ENCODE peak calls at places on chromosomes 2 and 18, in six cellular contexts. X, E, M, Y, J and P are unnamed samples.

GRCh38 chr2:223947711-223948205 is 2.6 kb upstream of the WDFY1 start:
- DNase-seq in E (no peak), Y (no peak), X (no peak), J (no peak), M (no peak), P (no peak)

GRCh38 chr18:41121116-41121826 is 833.8 kb upstream of the PIK3C3 start:
- DNase-seq in M (no peak), E (peak), Y (no peak), X (no peak), J (no peak), P (no peak)

GRCh38 chr2:170498559-170498958 is 216.6 kb upstream of the SP5 start:
- DNase-seq in E (no peak), J (no peak), Y (no peak), M (no peak), X (no peak), P (no peak)

GRCh38 chr18:36724591-36725001 is 104.2 kb downstream of the TPGS2 start:
- DNase-seq in J (no peak), M (no peak), Y (no peak), X (no peak), E (no peak), P (no peak)

GRCh38 chr2:84458436-84459027 is 548 bp downstream of the SUCLG1 start:
- DNase-seq in X (peak), Y (no peak), E (peak), J (peak), M (no peak), P (peak)

GRCh38 chr18:23740105-23740830 is 51.0 kb downstream of the LAMA3 start:
- DNase-seq in X (no peak), J (no peak), M (no peak), Y (no peak), E (peak), P (peak)

GRCh38 chr2:196059491-196059960 is 9.1 kb downstream of the DNAH7 start:
- DNase-seq in Y (no peak), X (no peak), J (no peak), M (no peak), E (no peak), P (no peak)

GRCh38 chr2:240138275-240138984 is 2.0 kb downstream of the OTOS start:
- DNase-seq in E (peak), M (no peak), X (no peak), Y (no peak), J (no peak), P (no peak)

GRCh38 chr2:96092896-96093295 is 23.5 kb downstream of the ADRA2B start:
- DNase-seq in J (no peak), Y (no peak), M (no peak), X (no peak), E (no peak), P (no peak)

GRCh38 chr2:164479460-164479859 is 141.8 kb downstream of the GRB14 start:
- DNase-seq in M (no peak), E (peak), Y (no peak), X (no peak), J (peak), P (peak)

GRCh38 chr2:236193026-236193425 is 24.8 kb upstream of the GBX2 start:
- DNase-seq in E (no peak), Y (no peak), J (no peak), M (no peak), X (no peak), P (no peak)

GRCh38 chr2:127636248-127637235 is 9.4 kb upstream of the GPR17 start:
- DNase-seq in X (no peak), E (no peak), J (no peak), M (no peak), Y (no peak), P (no peak)

GRCh38 chr2:160010361-160011145 is 51.9 kb downstream of the PLA2R1 start:
- DNase-seq in J (no peak), X (no peak), Y (no peak), E (peak), M (no peak), P (no peak)

GRCh38 chr2:186093168-186093567 is 354.6 kb downstream of the FSIP2 start:
- DNase-seq in Y (no peak), X (no peak), E (no peak), M (no peak), J (no peak), P (no peak)

GRCh38 chr2:191158179-191158578 is 7.4 kb upstream of the STAT4 start:
- DNase-seq in X (no peak), Y (no peak), J (no peak), E (no peak), M (no peak), P (peak)

GRCh38 chr2:68251855-68252406 is 401 bp downstream of the PPP3R1 start:
- DNase-seq in E (peak), M (peak), X (peak), Y (peak), J (peak), P (no peak)

GRCh38 chr2:3195865-3196504 is 181.6 kb downstream of the EIPR1 start:
- DNase-seq in M (no peak), E (no peak), Y (no peak), J (no peak), X (no peak), P (peak)

GRCh38 chr18:39799010-39799409 is 2156.0 kb upstream of the PIK3C3 start:
- DNase-seq in M (no peak), X (no peak), Y (no peak), J (peak), E (peak), P (no peak)

GRCh38 chr2:240918258-240919091 is 12.3 kb downstream of the CROCC2 start:
- DNase-seq in J (no peak), Y (no peak), E (no peak), M (no peak), X (no peak), P (no peak)

GRCh38 chr2:173657996-173658717 is 303.5 kb downstream of the CDCA7 start:
- DNase-seq in E (peak), Y (no peak), M (no peak), J (no peak), X (no peak), P (no peak)

GRCh38 chr2:240207661-240208060 is 67.2 kb upstream of the OTOS start:
- DNase-seq in E (no peak), M (no peak), Y (no peak), X (no peak), J (no peak), P (no peak)